ENCODE peak calls at places on chromosomes 4 and X, in nine cellular contexts. U is body of pancreas, K is fibroblast of villous mesenchyme, Y is AG09309, F is brain microvascular endothelial cell, C is B cell, G is bronchial epithelial cell, Q is fibroblast of mammary gland, I is adrenal gland. H is an unnamed sample.

GRCh38 chrX:106959897-106960296 is 39.7 kb downstream of the CLDN2 start:
- DNase-seq in Q (peak; percentile 35), Y (no peak), U (peak; percentile 2), F (peak; percentile 31), G (peak; percentile 26), C (no peak), I (no peak), K (peak; percentile 43), H (no peak)

GRCh38 chr4:67207941-67208441 is 337.3 kb downstream of the CENPC start:
- DNase-seq in K (no peak), G (peak; percentile 5), C (no peak), U (no peak), I (no peak), Y (no peak), F (no peak), Q (no peak), H (no peak)

GRCh38 chr4:17817027-17817426 is 6.2 kb downstream of the NCAPG start:
- DNase-seq in C (no peak), Y (peak; percentile 57), K (peak; percentile 81), Q (peak; percentile 81), G (peak; percentile 63), F (peak; percentile 31), U (no peak), I (no peak), H (peak; percentile 30)

GRCh38 chr4:8782135-8782534 is 89.5 kb downstream of the HMX1 start:
- DNase-seq in Q (no peak), U (no peak), K (no peak), I (no peak), F (no peak), Y (no peak), C (no peak), G (no peak), H (no peak)

GRCh38 chrX:151825927-151826471 is 86.7 kb upstream of the MAGEA4 start:
- DNase-seq in K (peak; percentile 85), Q (peak; percentile 89), I (peak; percentile 15), U (peak; percentile 3), G (peak; percentile 35), Y (peak; percentile 91), F (peak; percentile 68), C (no peak), H (no peak)

GRCh38 chrX:8025705-8026104 is 98.5 kb upstream of the PNPLA4 start:
- DNase-seq in Q (no peak), Y (no peak), U (no peak), F (no peak), C (no peak), K (no peak), G (no peak), I (no peak), H (no peak)

GRCh38 chr4:41538017-41538733 is at the start of gene LIMCH1:
- DNase-seq in G (no peak), K (peak; percentile 5), I (peak; percentile 66), F (no peak), Y (peak; percentile 43), C (no peak), U (peak; percentile 10), Q (no peak), H (no peak)

GRCh38 chr4:11009281-11009680 is 324.7 kb upstream of the CLNK start:
- DNase-seq in K (no peak), U (no peak), F (no peak), Y (no peak), Q (no peak), C (no peak), I (no peak), G (peak; percentile 70), H (no peak)

GRCh38 chrX:108270739-108271396 is 167.4 kb downstream of the COL4A6 start:
- DNase-seq in C (no peak), G (peak; percentile 47), K (peak; percentile 94), Y (no peak), I (no peak), Q (peak; percentile 12), U (no peak), F (no peak), H (no peak)

GRCh38 chr4:109164011-109164410 is 138.4 kb downstream of the COL25A1 start:
- DNase-seq in C (no peak), I (no peak), G (peak; percentile 6), K (no peak), Y (no peak), U (no peak), Q (no peak), F (peak; percentile 25), H (no peak)

GRCh38 chrX:13762015-13762414 is 27.5 kb downstream of the OFD1 start:
- DNase-seq in C (no peak), K (no peak), Y (no peak), U (no peak), G (no peak), F (no peak), I (no peak), Q (no peak), H (no peak)

GRCh38 chr4:6594826-6595355 is 19.9 kb downstream of the MAN2B2 start:
- DNase-seq in C (no peak), I (no peak), U (no peak), G (peak; percentile 62), Y (no peak), Q (peak; percentile 20), F (no peak), K (no peak), H (no peak)

GRCh38 chrX:72569786-72570185 is 2.9 kb downstream of the HDAC8 start:
- DNase-seq in K (peak; percentile 25), Q (peak; percentile 90), G (peak; percentile 78), F (peak; percentile 63), C (no peak), Y (peak; percentile 32), U (no peak), I (peak; percentile 48), H (no peak)

GRCh38 chrX:134484039-134484438 is 24.1 kb downstream of the HPRT1 start:
- DNase-seq in C (no peak), U (no peak), K (peak; percentile 74), I (no peak), F (no peak), G (peak; percentile 65), Q (peak; percentile 73), Y (no peak), H (no peak)

GRCh38 chr4:107818301-107818910 is 6.3 kb upstream of the SGMS2 start:
- DNase-seq in I (no peak), F (peak; percentile 19), G (peak; percentile 49), C (no peak), Y (no peak), U (no peak), Q (peak; percentile 25), K (no peak), H (no peak)

GRCh38 chr4:67556426-67556825 is 2.1 kb upstream of the STAP1 start:
- DNase-seq in I (no peak), F (no peak), U (no peak), Q (peak; percentile 21), G (no peak), C (no peak), Y (no peak), K (no peak), H (no peak)

GRCh38 chr4:37434469-37434868 is 189.9 kb downstream of the NWD2 start:
- DNase-seq in Q (peak; percentile 15), U (peak; percentile 19), F (no peak), Y (no peak), C (no peak), K (peak; percentile 5), G (peak; percentile 33), I (no peak), H (no peak)

GRCh38 chr4:124785645-124786044 is 73.1 kb upstream of the ANKRD50 start:
- DNase-seq in Q (no peak), I (no peak), F (no peak), G (no peak), Y (no peak), U (no peak), K (no peak), C (no peak), H (no peak)
- TF ChIP-seq CTCF in Q (no peak), I (no peak), F (peak; percentile 17), G (no peak), Y (no peak), U (no peak), K (no peak), C (no peak), H (no peak)

DNA sequence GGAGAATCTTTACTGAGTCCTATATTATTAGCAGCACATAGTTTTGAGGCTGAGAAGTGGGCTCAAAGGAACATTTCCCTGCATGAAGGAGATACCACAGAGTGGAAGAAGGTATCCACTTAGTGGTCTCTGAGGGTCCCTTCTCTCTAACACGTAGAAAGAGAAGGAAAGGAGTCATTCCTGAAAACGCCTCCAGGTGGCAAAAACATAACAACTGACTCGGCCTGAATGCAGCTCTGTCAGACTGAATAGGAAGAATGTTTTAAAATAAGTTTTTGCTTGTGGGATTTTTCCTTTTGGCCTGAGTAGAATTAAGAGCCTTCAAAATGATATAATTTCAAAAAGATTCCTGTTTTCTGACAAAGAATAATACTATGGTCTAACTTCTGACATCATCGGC is 23.3 kb downstream of the RPGR start:
- DNase-seq in F (no peak), G (no peak), K (no peak), Q (peak; percentile 52), I (no peak), C (no peak), Y (no peak), U (no peak), H (no peak)
- TF ChIP-seq CTCF in F (peak; percentile 58), G (peak; percentile 14), K (peak; percentile 45), Q (peak; percentile 44), I (no peak), C (no peak), Y (peak; percentile 44), U (no peak), H (no peak)

GRCh38 chrX:48891402-48892288 is 5.9 kb downstream of the TIMM17B start:
- DNase-seq in G (peak; percentile 75), Q (peak; percentile 78), Y (no peak), C (peak; percentile 78), I (peak; percentile 89), U (peak; percentile 92), K (peak; percentile 89), F (peak; percentile 72), H (peak; percentile 70)
- TF ChIP-seq CTCF in G (peak; percentile 66), Q (peak; percentile 33), Y (peak; percentile 53), C (peak; percentile 60), I (peak; percentile 51), U (no peak), K (peak; percentile 55), F (peak; percentile 66), H (peak; percentile 54)

GRCh38 chr4:117134386-117134785 is 49.0 kb upstream of the TRAM1L1 start:
- DNase-seq in F (peak; percentile 85), Y (no peak), G (peak; percentile 49), I (no peak), U (peak; percentile 25), K (peak; percentile 44), C (no peak), Q (peak; percentile 41), H (peak; percentile 7)
- TF ChIP-seq CTCF in F (peak; percentile 71), Y (peak; percentile 19), G (peak; percentile 54), I (peak; percentile 16), U (peak; percentile 30), K (peak; percentile 51), C (no peak), Q (peak; percentile 26), H (peak; percentile 60)

GRCh38 chr4:113762851-113763172 is 1.3 kb upstream of the CAMK2D start:
- DNase-seq in Q (no peak), K (no peak), U (no peak), G (no peak), I (no peak), C (no peak), Y (no peak), F (no peak), H (no peak)
- TF ChIP-seq CTCF in Q (no peak), K (no peak), U (no peak), G (no peak), I (no peak), C (no peak), Y (no peak), F (no peak), H (no peak)

GRCh38 chr4:125313497-125313896 is 1.3 kb upstream of the FAT4 start:
- DNase-seq in Y (peak; percentile 75), K (peak; percentile 92), F (peak; percentile 90), I (peak; percentile 32), G (peak; percentile 77), U (peak; percentile 66), C (no peak), Q (peak; percentile 93), H (peak; percentile 50)
- TF ChIP-seq CTCF in Y (peak; percentile 83), K (peak; percentile 90), F (peak; percentile 78), I (peak; percentile 81), G (peak; percentile 73), U (peak; percentile 63), C (peak; percentile 67), Q (peak; percentile 92), H (peak; percentile 78)

H was measured in GM10248.